ENCODE peak calls at places on chromosomes 6 and 20, in four cellular contexts. V, X, Z and H are unnamed samples.

GRCh38 chr6:7172605-7173185 is 64.9 kb downstream of the RREB1 start:
- DNase-seq in Z (no peak), V (peak), X (no peak), H (no peak)

GRCh38 chr20:45924391-45925261 is 9.9 kb upstream of the PCIF1 start:
- DNase-seq in X (no peak), V (peak), Z (peak), H (no peak)

GRCh38 chr6:13181398-13181797 is 146.9 kb downstream of the TBC1D7 start:
- DNase-seq in V (no peak), Z (no peak), X (no peak), H (no peak)

GRCh38 chr20:63087872-63088680 is 81.3 kb upstream of the BHLHE23 start:
- DNase-seq in X (no peak), V (no peak), Z (no peak), H (no peak)

GRCh38 chr6:33828764-33829731 is 25.2 kb upstream of the MLN start:
- DNase-seq in V (no peak), X (no peak), Z (no peak), H (no peak)

GRCh38 chr6:31568537-31568961 is 3.5 kb upstream of the LTA start:
- DNase-seq in X (peak), Z (no peak), V (no peak), H (no peak)

GRCh38 chr6:138424004-138424904 is 20.2 kb downstream of the HEBP2 start:
- DNase-seq in Z (no peak), V (no peak), X (no peak), H (no peak)

GRCh38 chr6:30955367-30956042 is 14.7 kb downstream of the MUCL3 start:
- DNase-seq in X (peak), V (peak), Z (peak), H (no peak)

GRCh38 chr6:26307830-26308229 is 57.2 kb upstream of the BTN3A2 start:
- DNase-seq in X (no peak), V (no peak), Z (no peak), H (no peak)

GRCh38 chr6:154410619-154411044 is 54.0 kb upstream of the IPCEF1 start:
- DNase-seq in X (peak), V (peak), Z (no peak), H (peak)

GRCh38 chr6:50143011-50143719 is 93.4 kb upstream of the DEFB112 start:
- DNase-seq in Z (no peak), V (no peak), X (no peak), H (no peak)

GRCh38 chr20:37406010-37406998 is 60.4 kb downstream of the SRC start:
- DNase-seq in V (no peak), X (peak), Z (no peak), H (no peak)

GRCh38 chr6:169302716-169303115 is 49.1 kb upstream of the THBS2 start:
- DNase-seq in Z (no peak), V (no peak), X (no peak), H (no peak)

GRCh38 chr6:36853325-36853724 is 14.1 kb upstream of the CPNE5 start:
- DNase-seq in X (no peak), V (peak), Z (no peak), H (peak)

GRCh38 chr6:169340395-169340794 is 86.7 kb upstream of the THBS2 start:
- DNase-seq in V (no peak), Z (peak), X (no peak), H (no peak)

GRCh38 chr20:39474829-39475228 is 512.7 kb downstream of the DHX35 start:
- DNase-seq in X (no peak), V (no peak), Z (no peak), H (no peak)

GRCh38 chr20:30815577-30816181 is 441.8 kb upstream of the DEFB115 start:
- DNase-seq in Z (no peak), X (no peak), V (no peak), H (no peak)

GRCh38 chr6:117938324-117938995 is 31.4 kb downstream of the SLC35F1 start:
- DNase-seq in Z (no peak), V (no peak), X (no peak), H (no peak)

GRCh38 chr20:62587757-62588402 is 54.4 kb upstream of the SLCO4A1 start:
- DNase-seq in X (no peak), V (no peak), Z (no peak), H (no peak)

GRCh38 chr20:15419856-15420255 is 1082.4 kb upstream of the FLRT3 start:
- DNase-seq in X (no peak), Z (no peak), V (no peak), H (no peak)

GRCh38 chr20:10427060-10427692 is 6.8 kb downstream of the MKKS start:
- DNase-seq in Z (peak), X (peak), V (peak), H (peak)

GRCh38 chr20:43803276-43803675 is 76.5 kb upstream of the GTSF1L start:
- DNase-seq in V (no peak), Z (no peak), X (no peak), H (no peak)

GRCh38 chr6:21742238-21742660 is 148.7 kb downstream of the SOX4 start:
- DNase-seq in Z (no peak), X (no peak), V (peak), H (no peak)

GRCh38 chr6:83183082-83183828 is 9.8 kb downstream of the PGM3 start:
- DNase-seq in V (peak), X (no peak), Z (no peak), H (peak)

GRCh38 chr20:46970937-46971630 is 76.4 kb downstream of the EYA2 start:
- DNase-seq in Z (peak), V (peak), X (peak), H (no peak)

GRCh38 chr6:124907596-124907995 is 54.6 kb upstream of the RNF217 start:
- DNase-seq in Z (no peak), V (no peak), X (no peak), H (no peak)

GRCh38 chr20:50092436-50092835 is 20.5 kb downstream of the UBE2V1 start:
- DNase-seq in V (no peak), Z (no peak), X (no peak), H (no peak)

GRCh38 chr20:4082406-4083102 is 67.2 kb upstream of the RNF24 start:
- DNase-seq in X (peak), Z (no peak), V (peak), H (no peak)

GRCh38 chr6:55524441-55524840 is 54.6 kb downstream of the HMGCLL1 start:
- DNase-seq in Z (no peak), X (no peak), V (no peak), H (no peak)

GRCh38 chr6:55531496-55531895 is 47.5 kb downstream of the HMGCLL1 start:
- DNase-seq in X (no peak), Z (no peak), V (no peak), H (no peak)

DNA sequence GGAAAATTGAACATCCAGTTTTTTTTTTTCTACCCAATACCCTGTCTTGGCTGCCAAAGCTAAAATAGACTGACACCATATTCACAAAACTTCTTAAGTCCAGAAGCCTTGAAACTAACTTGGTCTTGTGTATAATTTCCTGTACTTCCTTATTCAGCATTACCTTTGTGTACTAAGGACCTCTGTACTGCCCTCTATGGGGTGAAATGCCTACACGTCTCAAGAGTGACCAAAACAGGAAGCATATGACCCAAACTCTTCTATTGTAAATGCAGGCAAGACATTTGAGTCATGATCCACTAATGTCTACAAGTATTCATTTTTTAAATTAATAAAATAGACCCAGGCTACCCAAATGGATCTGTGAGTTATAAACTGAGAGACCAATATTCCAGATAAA is 50.4 kb downstream of the HMGCLL1 start:
- DNase-seq in V (peak), X (peak), Z (peak), H (no peak)
- TF ChIP-seq CTCF in V (peak), X (peak), Z (peak), H (peak)

DNA sequence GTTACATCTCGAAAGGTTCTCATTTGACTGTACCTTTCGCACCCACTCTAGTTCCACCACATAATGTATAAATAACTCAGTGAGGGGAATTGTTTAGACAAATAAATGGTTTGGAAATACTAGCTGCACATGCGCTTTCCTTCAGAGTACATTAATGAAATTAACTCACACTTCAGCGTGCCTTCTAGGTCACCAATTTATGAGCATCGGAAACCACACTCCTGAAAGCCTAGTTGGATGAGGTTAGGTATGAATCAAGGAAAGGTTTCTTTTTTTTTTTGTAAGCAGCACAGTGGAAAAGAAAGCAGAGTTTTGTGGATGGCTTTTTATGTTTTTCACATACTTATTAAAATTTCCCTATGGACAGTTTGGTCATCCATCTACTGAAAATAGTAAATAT is 247.8 kb upstream of the TCF21 start:
- DNase-seq in X (no peak), V (no peak), Z (no peak), H (no peak)
- H3K4me3 ChIP-seq in X (no peak), V (no peak), Z (no peak), H (no peak)

GRCh38 chr20:23035731-23036130 is 619 bp downstream of the SSTR4 start:
- DNase-seq in V (no peak), X (no peak), Z (no peak), H (no peak)

GRCh38 chr20:23036371-23036770 is 1.3 kb downstream of the SSTR4 start:
- DNase-seq in X (no peak), V (no peak), Z (no peak), H (no peak)

GRCh38 chr20:23037017-23037481 is 1.9 kb downstream of the SSTR4 start:
- DNase-seq in V (no peak), X (no peak), Z (no peak), H (no peak)

GRCh38 chr20:23033918-23034317 is 1.2 kb upstream of the SSTR4 start:
- DNase-seq in V (no peak), X (no peak), Z (no peak), H (no peak)

GRCh38 chr20:23034721-23035671 is at the start of gene SSTR4:
- DNase-seq in X (no peak), Z (no peak), V (no peak), H (no peak)
- TF ChIP-seq CTCF in X (no peak), Z (no peak), V (no peak), H (no peak)

DNA sequence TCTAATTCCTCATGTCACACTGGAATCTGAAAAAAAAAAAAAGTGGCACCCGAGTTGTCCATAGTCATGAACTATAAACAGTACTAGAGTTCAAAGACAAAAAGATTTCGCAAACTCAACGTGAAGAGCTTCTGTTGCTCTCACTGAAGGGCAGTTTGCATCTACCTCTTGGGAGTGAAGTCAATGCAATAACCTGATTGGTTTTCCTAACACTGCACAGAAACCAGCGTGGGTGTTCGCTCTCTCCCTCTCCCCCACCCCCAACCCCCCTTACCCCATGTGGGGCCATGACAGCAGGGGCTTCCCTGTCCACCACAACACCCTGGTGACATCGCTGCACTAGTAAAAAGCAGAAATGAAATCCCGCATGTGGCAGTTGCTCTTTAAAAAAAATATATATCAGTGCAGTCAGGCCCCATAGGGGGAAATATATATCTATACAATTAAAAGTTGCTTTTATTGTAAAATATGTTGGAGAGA is 66.9 kb downstream of the GMPR start:
- DNase-seq in V (no peak), X (peak), Z (no peak), H (no peak)
- H3K4me3 ChIP-seq in V (no peak), X (peak), Z (no peak), H (no peak)